ENCODE peak calls at places on chromosomes 4 and X, in six cellular contexts. Z is Peyer's patch, M is right lobe of liver, K is endodermal cell, Q is heart right ventricle, Y is uterus. H is an unnamed sample.

GRCh38 chrX:71637848-71638247 is 19.5 kb upstream of the CXCR3 start:
- DNase-seq in Z (no peak), K (no peak), M (no peak), Y (no peak), Q (no peak), H (peak; percentile 69)

GRCh38 chr4:23388699-23389395 is 501.0 kb downstream of the PPARGC1A start:
- DNase-seq in K (no peak), M (peak; percentile 33), Y (no peak), Q (no peak), Z (no peak), H (no peak)

GRCh38 chr4:26786916-26787315 is 73.7 kb upstream of the STIM2 start:
- DNase-seq in Q (no peak), K (no peak), Z (no peak), Y (no peak), M (no peak), H (no peak)

GRCh38 chrX:28854637-28855036 is 267.4 kb downstream of the IL1RAPL1 start:
- DNase-seq in K (no peak), Y (no peak), M (no peak), Z (no peak), Q (no peak), H (peak; percentile 19)

GRCh38 chrX:19882066-19882775 is 5.2 kb downstream of the SH3KBP1 start:
- DNase-seq in Z (no peak), Q (no peak), Y (no peak), M (no peak), K (no peak), H (no peak)

GRCh38 chr4:156336516-156336915 is 382.9 kb upstream of the CTSO start:
- DNase-seq in Z (no peak), Q (no peak), K (no peak), Y (no peak), M (no peak), H (peak; percentile 40)

GRCh38 chr4:69896530-69897116 is 34.2 kb upstream of the CSN1S1 start:
- DNase-seq in Z (no peak), M (no peak), Q (no peak), K (no peak), Y (no peak), H (no peak)

GRCh38 chr4:144562019-144562740 is 83.8 kb upstream of the HHIP start:
- DNase-seq in K (peak; percentile 75), M (peak; percentile 32), Z (no peak), Q (no peak), Y (no peak), H (no peak)

GRCh38 chrX:18995216-18995615 is 11.3 kb upstream of the PHKA2 start:
- DNase-seq in Q (no peak), Y (no peak), Z (no peak), M (no peak), K (no peak), H (peak; percentile 50)

DNA sequence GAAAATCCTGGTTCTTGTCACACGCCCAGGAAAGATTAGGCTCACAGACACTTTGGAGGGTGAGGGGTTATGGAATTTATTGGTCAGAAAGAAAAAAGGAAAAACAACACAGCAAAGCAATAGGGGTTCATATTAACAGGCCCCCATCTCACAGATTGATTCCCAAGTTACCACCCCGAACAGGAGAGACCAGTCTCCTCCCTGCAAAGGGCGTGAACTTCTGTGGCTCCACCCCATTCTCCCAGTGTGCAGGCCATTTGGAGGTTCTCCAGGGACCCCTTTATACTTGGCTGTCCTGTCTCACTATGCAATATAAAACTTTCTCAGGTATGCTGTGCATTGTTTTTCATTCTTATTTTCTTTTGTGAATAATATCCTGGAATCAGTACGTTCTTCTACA is 7.4 kb downstream of the FGF2 start:
- DNase-seq in Y (no peak), K (no peak), M (no peak), Z (no peak), Q (no peak), H (no peak)
- H3K36me3 ChIP-seq in Y (no peaks in the 10 kb centered on the region), K (no peaks in the 10 kb centered on the region), M (no peaks in the 10 kb centered on the region), Z (no peaks in the 10 kb centered on the region), Q (no peaks in the 10 kb centered on the region), H (peaks cover 2% of the 10 kb centered on the region)

DNA sequence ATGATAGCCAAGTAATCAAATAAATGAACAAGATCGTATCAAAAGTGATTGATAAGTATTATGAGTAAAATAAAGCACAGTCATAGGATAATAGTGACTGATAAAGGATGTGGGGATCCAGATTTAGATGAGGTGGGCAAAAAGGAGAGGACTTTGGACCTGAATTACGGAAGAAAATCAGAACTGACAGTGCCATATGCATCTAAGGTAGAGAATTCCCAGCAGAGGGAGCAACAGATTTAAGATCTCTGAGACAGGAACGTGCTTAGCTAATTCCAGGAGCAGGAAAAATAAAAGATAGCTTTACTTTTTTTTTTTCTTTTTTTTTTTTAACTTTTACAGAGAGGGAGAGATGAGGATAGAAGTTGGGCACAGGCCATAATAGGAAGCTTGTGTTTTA is 189.9 kb downstream of the NWD2 start:
- DNase-seq in Z (no peak), K (no peak), M (no peak), Y (no peak), Q (no peak), H (no peak)
- TF ChIP-seq CTCF in Z (no peak), K (peak; percentile 67), M (no peak), Y (no peak), Q (no peak), H (peak; percentile 30)

DNA sequence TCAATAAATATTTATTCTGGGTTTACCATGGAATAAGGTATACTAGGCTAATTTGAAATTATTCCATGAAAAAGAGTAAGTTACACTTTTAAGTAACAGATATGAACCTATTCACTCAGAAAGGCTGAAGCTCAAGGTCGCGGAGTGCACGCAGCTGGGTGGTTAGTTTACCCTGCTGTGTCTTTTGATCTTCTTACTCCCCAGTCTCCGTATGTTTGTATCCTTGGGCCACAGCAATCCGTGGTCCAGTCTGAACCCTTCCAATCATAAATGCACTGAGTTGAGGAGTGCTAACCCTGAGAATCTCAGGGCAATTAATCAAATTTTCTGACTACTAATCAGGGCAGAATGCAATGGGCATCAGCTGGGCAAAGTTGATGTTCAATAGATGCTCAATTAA is 33.9 kb downstream of the RPS3A start:
- DNase-seq in M (no peak), Q (no peak), Y (no peak), Z (no peak), K (no peak), H (no peak)
- H3K36me3 ChIP-seq in M (no peaks in the 10 kb centered on the region), Q (peaks cover 3% of the 10 kb centered on the region), Y (no peaks in the 10 kb centered on the region), Z (no peaks in the 10 kb centered on the region), K (peaks cover 29% of the 10 kb centered on the region), H (peaks cover 16% of the 10 kb centered on the region)

DNA sequence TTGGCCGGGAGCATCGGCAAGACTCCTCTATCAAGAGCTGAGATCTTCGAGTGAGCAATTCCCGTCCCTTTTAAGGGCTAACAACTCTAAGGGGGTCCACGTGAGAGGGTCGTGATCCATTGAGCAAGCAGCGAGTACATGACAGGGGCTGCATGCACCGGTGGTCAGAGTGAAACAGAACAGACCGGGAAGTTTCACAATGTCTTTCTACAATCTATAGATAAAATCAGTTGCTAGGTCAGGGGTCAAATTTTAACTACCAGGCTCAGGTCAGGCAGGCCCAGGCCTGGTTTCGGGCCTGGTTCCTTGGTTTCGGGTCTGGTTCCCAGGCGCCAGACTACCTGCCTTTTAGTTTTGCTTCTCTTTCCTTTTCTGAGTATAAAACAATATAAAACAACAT is 160.1 kb downstream of the PTCHD1 start:
- DNase-seq in Y (no peak), K (no peak), Z (no peak), M (no peak), Q (no peak), H (no peak)
- TF ChIP-seq CTCF in Y (no peak), K (no peak), Z (no peak), M (no peak), Q (no peak), H (no peak)

GRCh38 chrX:154462396-154462795 is 4.3 kb downstream of the PLXNA3 start:
- DNase-seq in Z (no peak), Y (no peak), K (no peak), M (no peak), Q (no peak), H (no peak)
- H3K36me3 ChIP-seq in Z (no peaks in the 10 kb centered on the region), Y (no peaks in the 10 kb centered on the region), K (no peaks in the 10 kb centered on the region), M (no peaks in the 10 kb centered on the region), Q (no peaks in the 10 kb centered on the region), H (peaks cover 24% of the 10 kb centered on the region)

H was measured in brain microvascular endothelial cell.